ENCODE peak calls at places on chromosomes 11 and 22, in eight cellular contexts. One of them, this sample, is unnamed.

GRCh38 chr11:121369366-121369765 is 76.8 kb downstream of the SC5D start:
- DNase-seq in ascending aorta: no peak
- DNase-seq in mucosa of descending colon: no peak
- DNase-seq in A673: no peak
- DNase-seq in heart left ventricle: no peak
- DNase-seq in cardiac muscle cell: no peak
- DNase-seq in chondrocyte: no peak
- DNase-seq in H1: no peak
- DNase-seq in this sample: no peak

GRCh38 chr22:17586831-17587440 is 23.6 kb downstream of the SLC25A18 start:
- DNase-seq in ascending aorta: no peak
- DNase-seq in mucosa of descending colon: no peak
- DNase-seq in A673: no peak
- DNase-seq in heart left ventricle: no peak
- DNase-seq in cardiac muscle cell: no peak
- DNase-seq in chondrocyte: no peak
- DNase-seq in H1: no peak
- DNase-seq in this sample: no peak

GRCh38 chr22:35575116-35575748 is 34.6 kb downstream of the RASD2 start:
- DNase-seq in ascending aorta: no peak
- DNase-seq in mucosa of descending colon: no peak
- DNase-seq in A673: peak
- DNase-seq in heart left ventricle: no peak
- DNase-seq in cardiac muscle cell: no peak
- DNase-seq in chondrocyte: no peak
- DNase-seq in H1: no peak
- DNase-seq in this sample: no peak

GRCh38 chr22:45631839-45632238 is 39.8 kb upstream of the ATXN10 start:
- DNase-seq in ascending aorta: no peak
- DNase-seq in mucosa of descending colon: no peak
- DNase-seq in A673: no peak
- DNase-seq in heart left ventricle: no peak
- DNase-seq in cardiac muscle cell: no peak
- DNase-seq in chondrocyte: peak
- DNase-seq in H1: no peak
- DNase-seq in this sample: no peak

GRCh38 chr11:12901874-12902481 is 107.1 kb upstream of the RASSF10 start:
- DNase-seq in ascending aorta: no peak
- DNase-seq in mucosa of descending colon: no peak
- DNase-seq in A673: no peak
- DNase-seq in heart left ventricle: no peak
- DNase-seq in cardiac muscle cell: no peak
- DNase-seq in chondrocyte: no peak
- DNase-seq in H1: no peak
- DNase-seq in this sample: no peak

GRCh38 chr22:23622634-23623033 is 9.5 kb downstream of the DRICH1 start:
- DNase-seq in ascending aorta: no peak
- DNase-seq in mucosa of descending colon: no peak
- DNase-seq in A673: no peak
- DNase-seq in heart left ventricle: no peak
- DNase-seq in cardiac muscle cell: peak
- DNase-seq in chondrocyte: no peak
- DNase-seq in H1: no peak
- DNase-seq in this sample: no peak

GRCh38 chr22:50705851-50706351 is 32.1 kb upstream of the ACR start:
- DNase-seq in ascending aorta: no peak
- DNase-seq in mucosa of descending colon: no peak
- DNase-seq in A673: no peak
- DNase-seq in heart left ventricle: peak
- DNase-seq in cardiac muscle cell: no peak
- DNase-seq in chondrocyte: peak
- DNase-seq in H1: no peak
- DNase-seq in this sample: no peak

GRCh38 chr11:47270331-47271271 is 668 bp downstream of the MADD start:
- DNase-seq in ascending aorta: no peak
- DNase-seq in mucosa of descending colon: peak
- DNase-seq in A673: peak
- DNase-seq in heart left ventricle: no peak
- DNase-seq in cardiac muscle cell: peak
- DNase-seq in chondrocyte: no peak
- DNase-seq in H1: no peak
- DNase-seq in this sample: no peak

GRCh38 chr22:30829901-30830550 is 135.4 kb downstream of the OSBP2 start:
- DNase-seq in ascending aorta: no peak
- DNase-seq in mucosa of descending colon: no peak
- DNase-seq in A673: no peak
- DNase-seq in heart left ventricle: no peak
- DNase-seq in cardiac muscle cell: no peak
- DNase-seq in chondrocyte: no peak
- DNase-seq in H1: no peak
- DNase-seq in this sample: peak

GRCh38 chr11:12430912-12431311 is 53.5 kb downstream of the PARVA start:
- DNase-seq in ascending aorta: peak
- DNase-seq in mucosa of descending colon: peak
- DNase-seq in A673: no peak
- DNase-seq in heart left ventricle: no peak
- DNase-seq in cardiac muscle cell: no peak
- DNase-seq in chondrocyte: no peak
- DNase-seq in H1: no peak
- DNase-seq in this sample: no peak

GRCh38 chr11:85526564-85526963 is 100.6 kb downstream of the DLG2 start:
- DNase-seq in ascending aorta: no peak
- DNase-seq in mucosa of descending colon: no peak
- DNase-seq in A673: no peak
- DNase-seq in heart left ventricle: no peak
- DNase-seq in cardiac muscle cell: no peak
- DNase-seq in chondrocyte: no peak
- DNase-seq in H1: no peak
- DNase-seq in this sample: no peak

GRCh38 chr22:37484115-37485005 is 1.8 kb downstream of the MFNG start:
- DNase-seq in ascending aorta: peak
- DNase-seq in mucosa of descending colon: peak
- DNase-seq in A673: no peak
- DNase-seq in heart left ventricle: peak
- DNase-seq in cardiac muscle cell: no peak
- DNase-seq in chondrocyte: no peak
- DNase-seq in H1: no peak
- DNase-seq in this sample: peak

DNA sequence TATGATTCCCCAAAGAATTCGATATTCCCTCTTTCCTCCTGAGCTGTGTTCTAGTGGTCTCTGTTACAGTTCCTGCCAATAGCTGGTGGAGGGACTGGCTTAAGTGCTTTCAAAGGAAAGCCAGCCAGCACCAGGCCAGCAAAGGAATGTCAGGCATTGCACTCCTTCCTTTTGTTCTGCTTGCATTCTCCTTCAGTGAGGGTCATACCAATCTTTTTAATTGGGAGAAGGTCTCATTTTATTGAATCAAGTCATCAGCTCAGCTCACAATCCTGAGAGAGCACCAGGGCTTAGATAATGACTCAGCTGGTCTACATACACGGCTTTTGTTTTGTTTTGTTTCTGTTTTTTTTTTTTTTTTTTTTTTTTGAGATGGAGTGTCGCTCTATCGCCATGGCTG is 222.9 kb downstream of the NAV2 start:
- DNase-seq in ascending aorta: no peak
- DNase-seq in mucosa of descending colon: no peak
- DNase-seq in A673: no peak
- DNase-seq in heart left ventricle: no peak
- DNase-seq in cardiac muscle cell: peak
- DNase-seq in chondrocyte: no peak
- DNase-seq in H1: peak
- DNase-seq in this sample: no peak
- TF ChIP-seq CTCF in ascending aorta: no peak
- TF ChIP-seq CTCF in mucosa of descending colon: no peak
- TF ChIP-seq CTCF in A673: no peak
- TF ChIP-seq CTCF in heart left ventricle: no peak
- TF ChIP-seq CTCF in cardiac muscle cell: no peak
- TF ChIP-seq CTCF in chondrocyte: no peak
- TF ChIP-seq CTCF in H1: no peak
- TF ChIP-seq CTCF in this sample: no peak

DNA sequence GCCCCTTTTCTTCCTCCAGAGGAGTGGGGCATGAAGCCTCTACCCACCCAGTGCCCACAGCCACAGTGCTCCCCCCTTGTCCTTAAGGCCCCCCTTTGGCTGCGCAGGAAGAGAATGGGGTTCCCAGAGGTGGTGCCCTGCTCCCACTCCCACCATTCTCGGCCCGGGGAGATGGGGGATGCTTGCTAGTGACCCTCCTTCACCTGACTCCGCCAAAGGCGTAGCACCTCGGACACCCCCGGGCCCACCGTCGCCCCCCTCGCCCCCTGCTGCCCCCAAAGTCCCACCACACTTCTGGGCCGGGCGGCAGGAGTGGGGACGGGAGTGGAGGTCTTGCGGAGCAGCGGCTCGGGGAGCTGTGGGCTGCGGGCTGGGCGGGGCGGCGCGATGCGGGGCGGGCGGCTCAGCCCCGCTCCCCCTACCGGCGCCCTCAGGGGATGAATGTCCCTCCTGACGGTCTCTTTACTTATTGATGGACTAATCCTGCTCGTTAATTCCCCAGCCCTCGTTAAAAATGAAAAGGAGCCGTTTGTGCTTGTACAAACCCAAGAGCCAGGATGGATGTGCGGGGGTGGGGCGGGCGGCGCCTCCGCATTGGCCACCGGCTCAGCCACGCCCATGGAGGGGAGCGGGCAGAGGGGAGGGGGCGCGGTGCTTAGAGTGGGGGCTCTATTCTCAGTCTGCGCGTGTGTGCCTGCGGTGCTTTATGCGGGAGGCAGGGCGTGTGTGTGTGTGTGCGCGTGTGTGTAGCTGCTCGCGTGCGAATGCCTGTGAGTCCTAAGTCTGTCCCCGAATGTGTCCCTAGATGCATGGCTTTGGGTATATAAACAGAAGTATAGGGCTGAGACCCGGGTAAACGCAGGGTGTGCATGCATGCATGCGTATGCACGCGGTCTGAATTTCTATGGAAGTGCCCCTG is 25.6 kb downstream of the SYT7 start:
- DNase-seq in ascending aorta: no peak
- DNase-seq in mucosa of descending colon: no peak
- DNase-seq in A673: peak
- DNase-seq in heart left ventricle: no peak
- DNase-seq in cardiac muscle cell: peak
- DNase-seq in chondrocyte: no peak
- DNase-seq in H1: no peak
- DNase-seq in this sample: no peak
- TF ChIP-seq CTCF in ascending aorta: no peak
- TF ChIP-seq CTCF in mucosa of descending colon: no peak
- TF ChIP-seq CTCF in A673: peak
- TF ChIP-seq CTCF in heart left ventricle: no peak
- TF ChIP-seq CTCF in cardiac muscle cell: peak
- TF ChIP-seq CTCF in chondrocyte: peak
- TF ChIP-seq CTCF in H1: peak
- TF ChIP-seq CTCF in this sample: no peak

GRCh38 chr11:34790620-34791019 is 125.6 kb downstream of the APIP start:
- DNase-seq in ascending aorta: no peak
- DNase-seq in mucosa of descending colon: no peak
- DNase-seq in A673: peak
- DNase-seq in heart left ventricle: no peak
- DNase-seq in cardiac muscle cell: no peak
- DNase-seq in chondrocyte: no peak
- DNase-seq in H1: no peak
- DNase-seq in this sample: no peak
- TF ChIP-seq CTCF in ascending aorta: no peak
- TF ChIP-seq CTCF in mucosa of descending colon: no peak
- TF ChIP-seq CTCF in A673: peak
- TF ChIP-seq CTCF in heart left ventricle: no peak
- TF ChIP-seq CTCF in cardiac muscle cell: peak
- TF ChIP-seq CTCF in chondrocyte: no peak
- TF ChIP-seq CTCF in H1: peak
- TF ChIP-seq CTCF in this sample: no peak

DNA sequence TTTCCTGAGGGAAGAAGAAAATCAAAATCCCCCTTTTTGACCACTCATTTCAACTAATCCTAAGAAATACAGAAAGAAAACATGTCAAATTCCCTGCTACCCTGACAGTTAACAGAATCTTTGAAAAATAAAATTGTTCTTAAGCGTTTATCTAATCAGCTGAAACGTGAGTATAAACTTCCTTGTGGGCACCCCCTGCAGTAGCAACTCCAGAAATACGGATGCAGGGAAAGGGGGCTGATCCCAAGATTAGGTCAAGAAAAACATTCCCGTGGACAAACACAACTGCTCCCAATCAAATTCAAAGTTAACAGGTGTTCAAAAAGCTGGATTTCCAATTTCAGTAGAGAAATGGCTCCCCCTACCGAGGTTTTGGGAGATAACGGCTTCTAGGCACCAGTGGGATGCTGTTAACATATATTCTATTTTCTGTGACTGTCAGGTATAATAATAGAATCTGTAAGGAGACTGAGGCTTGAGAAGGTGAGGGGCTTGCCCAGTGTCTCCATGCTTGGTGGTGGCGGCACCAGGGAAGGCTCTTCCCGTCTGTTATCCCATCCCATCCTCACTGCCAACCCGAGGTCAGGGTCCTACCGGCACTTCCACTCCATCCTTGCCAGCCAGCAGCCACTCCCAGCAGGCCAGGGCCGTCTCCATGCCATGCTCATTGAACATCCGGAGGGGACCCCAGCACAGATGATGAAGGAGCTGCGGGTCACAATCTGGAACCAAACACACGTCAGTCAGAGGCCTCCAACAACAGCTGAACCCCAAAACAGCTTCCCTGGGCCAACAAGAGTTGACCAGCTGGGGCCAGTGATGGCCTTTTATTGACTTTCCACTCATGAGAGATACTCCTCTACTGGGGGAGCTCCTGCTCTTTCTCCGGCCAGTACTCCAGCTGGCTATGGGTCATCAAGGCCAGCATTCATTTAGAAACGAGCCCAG is 32.0 kb upstream of the SERPIND1 start:
- DNase-seq in ascending aorta: no peak
- DNase-seq in mucosa of descending colon: peak
- DNase-seq in A673: peak
- DNase-seq in heart left ventricle: no peak
- DNase-seq in cardiac muscle cell: peak
- DNase-seq in chondrocyte: no peak
- DNase-seq in H1: no peak
- DNase-seq in this sample: peak
- TF ChIP-seq CTCF in ascending aorta: no peak
- TF ChIP-seq CTCF in mucosa of descending colon: peak
- TF ChIP-seq CTCF in A673: peak
- TF ChIP-seq CTCF in heart left ventricle: peak
- TF ChIP-seq CTCF in cardiac muscle cell: peak
- TF ChIP-seq CTCF in chondrocyte: peak
- TF ChIP-seq CTCF in H1: peak
- TF ChIP-seq CTCF in this sample: peak

This sample was measured in GM13976.